ENCODE peak calls at places on chromosomes 1 and 21, in eight cellular contexts. K is stimulated activated CD8-positive, alpha-beta memory T cell treated with anti-CD3 and anti-CD28 coated beads, Interleukin-7, amount 100 ng/mL, for 24 hours; G is Panc1; J is nucleus accumbens; E is neural crest cell; P is cardiac muscle cell; W is NCI-H2107; S is HFFc6. O is an unnamed sample.

GRCh38 chr1:11157867-11158266 is 31.3 kb upstream of the ANGPTL7 start:
- DNase-seq in J (no peak), G (no peak), K (no peak), S (peak; percentile 21), E (no peak), W (peak; percentile 9), P (no peak), O (no peak)

GRCh38 chr21:18529253-18529652 is 125.7 kb upstream of the TMPRSS15 start:
- DNase-seq in P (no peak), E (no peak), S (no peak), G (peak; percentile 8), K (no peak), J (no peak), W (no peak), O (no peak)

GRCh38 chr1:175968486-175969182 is 225.2 kb upstream of the TNR start:
- DNase-seq in J (no peak), S (peak; percentile 47), W (no peak), G (no peak), P (no peak), K (no peak), E (no peak), O (peak; percentile 82)

GRCh38 chr1:21562896-21563295 is 53.7 kb downstream of the ALPL start:
- DNase-seq in P (no peak), S (no peak), K (no peak), G (no peak), J (no peak), W (no peak), E (no peak), O (no peak)

GRCh38 chr21:23660560-23660959 is 1946.7 kb downstream of the MRPL39 start:
- DNase-seq in K (no peak), P (no peak), W (no peak), E (no peak), S (no peak), G (no peak), J (no peak), O (no peak)

GRCh38 chr1:143574891-143575520 is 396.8 kb downstream of the FAM72C start:
- DNase-seq in G (no peak), P (no peak), K (no peak), W (no peak), J (no peak), S (no peak), E (no peak), O (no peak)

GRCh38 chr1:152374451-152374850 is 14.6 kb upstream of the FLG2 start:
- DNase-seq in P (no peak), W (no peak), J (no peak), E (no peak), K (no peak), S (no peak), G (no peak), O (peak; percentile 21)

GRCh38 chr1:210910020-210910575 is 223.8 kb downstream of the KCNH1 start:
- DNase-seq in S (no peak), J (no peak), P (no peak), W (no peak), E (no peak), G (no peak), K (no peak), O (no peak)

GRCh38 chr1:147627435-147628110 is 42.8 kb downstream of the ACP6 start:
- DNase-seq in S (peak; percentile 25), J (no peak), E (peak; percentile 52), G (peak; percentile 51), W (peak; percentile 13), P (peak; percentile 62), K (no peak), O (peak; percentile 32)

GRCh38 chr21:42518626-42519025 is 5.0 kb downstream of the SLC37A1 start:
- DNase-seq in E (no peak), S (no peak), P (no peak), W (no peak), J (no peak), K (no peak), G (no peak), O (peak; percentile 57)

GRCh38 chr1:41381691-41382530 is 20.7 kb downstream of the FOXO6 start:
- DNase-seq in S (no peak), E (no peak), W (no peak), G (no peak), J (no peak), K (no peak), P (peak; percentile 49), O (no peak)

GRCh38 chr1:91597215-91597614 is 96.6 kb downstream of the CDC7 start:
- DNase-seq in G (no peak), S (no peak), P (no peak), W (no peak), K (no peak), J (no peak), E (no peak), O (no peak)

GRCh38 chr1:199073166-199073565 is 434.3 kb downstream of the PTPRC start:
- DNase-seq in J (no peak), P (no peak), W (no peak), G (no peak), E (no peak), S (no peak), K (no peak), O (peak; percentile 95)

GRCh38 chr1:40451238-40451585 is 936 bp downstream of the ZFP69B start:
- DNase-seq in E (no peak), J (no peak), G (no peak), P (no peak), S (no peak), W (no peak), K (no peak), O (no peak)

GRCh38 chr1:89974701-89975470 is 20.0 kb upstream of the ZNF326 start:
- DNase-seq in E (no peak), P (no peak), K (no peak), J (no peak), G (no peak), W (no peak), S (peak; percentile 49), O (no peak)

GRCh38 chr1:72282271-72282656 is at the start of gene NEGR1:
- DNase-seq in K (no peak), P (peak; percentile 61), J (peak; percentile 61), W (no peak), S (peak; percentile 67), E (peak; percentile 22), G (peak; percentile 24), O (no peak)

GRCh38 chr1:225603538-225604354 is 49.2 kb downstream of the ENAH start:
- DNase-seq in J (no peak), G (peak; percentile 45), E (no peak), W (no peak), K (no peak), S (peak; percentile 47), P (no peak), O (no peak)

GRCh38 chr1:40029608-40030007 is 10.9 kb upstream of the CAP1 start:
- DNase-seq in W (no peak), S (no peak), K (no peak), J (no peak), E (no peak), G (no peak), P (no peak), O (no peak)

GRCh38 chr1:46474580-46474979 is 15.1 kb upstream of the DMBX1 start:
- DNase-seq in J (no peak), E (no peak), G (no peak), P (no peak), W (no peak), K (no peak), S (no peak), O (no peak)

GRCh38 chr1:164604541-164604940 is 45.6 kb downstream of the PBX1 start:
- DNase-seq in J (no peak), S (peak; percentile 51), E (no peak), G (no peak), K (no peak), P (no peak), W (no peak), O (no peak)

GRCh38 chr1:39170731-39171375 is 33.6 kb upstream of the MACF1 start:
- DNase-seq in W (peak; percentile 100), P (peak; percentile 73), K (no peak), J (no peak), E (no peak), G (no peak), S (no peak), O (no peak)

GRCh38 chr1:27527223-27527856 is 37.4 kb upstream of the WASF2 start:
- DNase-seq in S (no peak), K (no peak), P (peak; percentile 73), W (peak; percentile 92), E (peak; percentile 33), G (no peak), J (peak; percentile 31), O (peak; percentile 80)